ENCODE peak calls at places on chromosomes 13 and 19, in four cellular contexts. D is WTC11, Y is K562, W is HepG2. E is an unnamed sample.

GRCh38 chr19:7500811-7501450 is 12.1 kb upstream of the PEX11G start:
- DNase-seq in D (peak), W (peak), Y (peak), E (peak)

GRCh38 chr19:38266070-38266469 is 1.7 kb downstream of the SPINT2 start:
- DNase-seq in W (no peak), D (no peak), Y (no peak), E (no peak)

GRCh38 chr19:39193785-39194184 is 3.0 kb upstream of the NCCRP1 start:
- DNase-seq in Y (no peak), W (peak), D (no peak), E (no peak)

GRCh38 chr19:13689050-13689449 is 75.3 kb upstream of the MRI1 start:
- DNase-seq in D (peak), W (peak), Y (peak), E (peak)

GRCh38 chr19:3732108-3732507 is 23.9 kb downstream of the TJP3 start:
- DNase-seq in D (no peak), Y (no peak), W (no peak), E (no peak)

GRCh38 chr19:42185281-42185680 is 32.2 kb downstream of the DEDD2 start:
- DNase-seq in Y (no peak), D (no peak), W (no peak), E (no peak)

GRCh38 chr19:57052102-57052501 is 67.7 kb upstream of the USP29 start:
- DNase-seq in D (no peak), W (no peak), Y (no peak), E (no peak)

GRCh38 chr13:21663197-21663596 is 7.7 kb upstream of the FGF9 start:
- DNase-seq in D (no peak), W (peak), Y (no peak), E (peak)

GRCh38 chr19:7199613-7200533 is 94.3 kb downstream of the INSR start:
- DNase-seq in D (no peak), Y (no peak), W (peak), E (no peak)

DNA sequence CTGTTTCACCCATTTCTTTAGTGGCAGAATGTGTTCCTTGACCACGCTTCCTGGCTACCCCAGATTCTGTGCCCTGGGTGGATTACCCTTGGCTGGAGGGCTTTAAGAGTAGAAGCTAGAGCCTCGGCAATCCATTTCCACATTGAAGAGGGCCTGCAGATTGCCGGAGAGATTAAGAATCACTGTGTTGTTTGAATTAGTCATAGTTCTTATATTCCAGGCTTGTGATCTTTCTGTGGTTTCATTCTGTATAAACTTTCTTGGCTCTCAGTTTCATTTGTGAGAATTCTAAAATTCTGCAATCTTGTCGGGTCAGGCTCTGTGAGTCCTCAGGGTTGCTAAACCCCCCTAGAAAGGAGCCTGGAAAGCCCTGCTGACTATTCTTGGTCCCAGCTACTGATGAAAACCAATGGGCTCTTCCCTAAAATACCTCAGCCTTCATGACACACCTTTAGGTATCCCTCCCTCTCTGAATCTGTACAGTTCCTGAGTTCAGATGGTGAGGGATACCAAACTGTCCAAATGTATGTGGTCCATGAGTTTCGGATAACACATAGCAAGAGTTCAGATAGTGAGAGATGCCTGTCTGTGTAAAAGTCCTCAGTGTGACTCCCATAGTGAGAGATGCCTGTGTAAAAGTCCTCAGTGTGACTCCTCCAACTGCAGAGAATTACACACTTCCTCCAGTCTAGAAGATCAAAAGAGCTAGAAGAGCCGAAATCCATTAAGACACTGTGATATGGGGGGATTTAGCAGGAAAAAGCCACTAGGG is 4.3 kb downstream of the PHF11 start:
- DNase-seq in D (no peak), Y (no peak), W (no peak), E (no peak)
- TF ChIP-seq ELF4 in D (no peak), Y (no peak), W (no peak), E (no peak)

GRCh38 chr13:101231751-101232428 is 184.4 kb downstream of the NALCN start:
- DNase-seq in Y (no peak), W (no peak), D (no peak), E (no peak)
- TF ChIP-seq ELF4 in Y (no peak), W (no peak), D (no peak), E (no peak)

DNA sequence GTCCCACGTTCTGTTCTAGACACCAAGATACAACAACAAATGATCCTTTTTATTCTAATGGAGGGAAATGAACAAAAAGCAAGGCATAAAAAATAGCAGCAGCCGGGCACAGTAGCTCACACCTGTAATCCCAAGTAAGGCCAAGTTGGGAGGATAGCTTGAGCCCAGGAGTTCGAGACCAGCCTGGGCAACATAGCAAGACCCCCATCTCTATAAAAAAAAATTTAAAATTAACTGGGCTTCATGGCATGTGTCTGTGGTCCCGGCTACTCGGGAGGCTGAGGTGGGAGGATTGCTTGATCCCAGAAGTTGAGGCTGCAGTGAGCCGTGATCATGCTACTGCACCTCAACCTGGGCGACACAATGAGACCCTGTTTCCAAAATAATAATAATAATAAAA is 1.0 kb downstream of the MIA start:
- DNase-seq in D (no peak), Y (no peak), W (no peak), E (no peak)
- TF ChIP-seq ELF4 in D (no peak), Y (no peak), W (no peak), E (no peak)

GRCh38 chr13:28099396-28100148 is 804 bp downstream of the FLT3 start:
- DNase-seq in Y (no peak), D (no peak), W (no peak), E (no peak)
- TF ChIP-seq ELF4 in Y (no peak), D (no peak), W (no peak), E (no peak)

DNA sequence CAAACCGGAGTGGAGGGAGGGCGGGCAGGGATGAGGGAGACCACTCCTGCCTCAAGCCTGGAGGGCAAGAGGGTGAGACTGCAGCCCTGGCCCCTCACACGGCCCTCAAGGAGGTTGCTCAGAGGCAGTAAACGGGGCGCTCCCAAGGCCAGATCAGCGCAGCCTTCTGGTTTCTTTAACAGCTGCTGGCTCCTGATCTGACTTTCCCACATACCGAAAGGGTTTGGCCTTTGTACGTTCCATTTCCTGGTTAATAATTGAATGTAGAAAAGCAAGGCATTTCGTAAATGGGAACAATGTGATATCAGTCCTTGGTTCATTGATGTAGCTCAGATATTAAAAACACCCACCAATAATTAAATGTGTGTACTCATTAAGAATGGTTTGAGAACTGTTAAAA is 71.5 kb downstream of the GGACT start:
- DNase-seq in D (no peak), Y (no peak), W (peak), E (no peak)
- TF ChIP-seq ELF4 in D (no peak), Y (no peak), W (no peak), E (no peak)

GRCh38 chr13:110182461-110182860 is 124.5 kb downstream of the COL4A1 start:
- DNase-seq in W (no peak), D (no peak), Y (no peak), E (no peak)

GRCh38 chr13:110185696-110186095 is 121.3 kb downstream of the COL4A1 start:
- DNase-seq in Y (no peak), W (no peak), D (no peak), E (no peak)

GRCh38 chr13:110183925-110184324 is 123.0 kb downstream of the COL4A1 start:
- DNase-seq in Y (no peak), D (no peak), W (no peak), E (no peak)

GRCh38 chr13:110186221-110186838 is 120.6 kb downstream of the COL4A1 start:
- DNase-seq in W (no peak), D (no peak), Y (no peak), E (no peak)

GRCh38 chr13:110187501-110188161 is 119.3 kb downstream of the COL4A1 start:
- DNase-seq in D (no peak), W (no peak), Y (no peak), E (no peak)
- TF ChIP-seq ELF4 in D (no peak), W (no peak), Y (no peak), E (no peak)